ENCODE peak calls at places on chromosome X, in seven cellular contexts. R, Z, M, X, L, A and W are unnamed samples.

GRCh38 chrX:48475295-48475694 is 704 bp upstream of the FTSJ1 start:
- ATAC-seq in Z (no peak), R (no peak), X (no peak), A (no peak), L (no peak), M (no peak), W (peak; percentile 16)

GRCh38 chrX:79169484-79169883 is 25.0 kb downstream of the GPR174 start:
- ATAC-seq in Z (no peak), X (no peak), L (no peak), R (no peak), M (peak; percentile 47), A (peak; percentile 47), W (no peak)

GRCh38 chrX:40933132-40934078 is 151.8 kb upstream of the USP9X start:
- ATAC-seq in X (peak; percentile 59), M (peak; percentile 74), R (peak; percentile 37), Z (peak; percentile 66), L (peak; percentile 50), A (peak; percentile 40), W (peak; percentile 83)

GRCh38 chrX:22389544-22390243 is 117.0 kb downstream of the CBLL2 start:
- ATAC-seq in X (peak; percentile 96), L (no peak), M (no peak), Z (no peak), R (no peak), A (no peak), W (peak; percentile 96)

GRCh38 chrX:35842657-35843056 is 44.5 kb downstream of the MAGEB16 start:
- ATAC-seq in A (no peak), R (no peak), X (no peak), L (no peak), M (no peak), Z (no peak), W (no peak)

GRCh38 chrX:129359269-129359668 is 164.0 kb downstream of the SMARCA1 start:
- ATAC-seq in Z (no peak), M (no peak), X (no peak), R (no peak), L (no peak), A (no peak), W (no peak)

GRCh38 chrX:19715711-19716638 is 171.4 kb downstream of the SH3KBP1 start:
- ATAC-seq in Z (no peak), L (no peak), M (peak; percentile 69), A (no peak), R (peak; percentile 57), X (no peak), W (no peak)

GRCh38 chrX:19683817-19684216 is 168.5 kb upstream of the MAP3K15 start:
- ATAC-seq in L (no peak), A (peak; percentile 68), Z (no peak), R (peak; percentile 14), M (peak; percentile 57), X (no peak), W (no peak)

GRCh38 chrX:154542723-154543424 is 3.8 kb downstream of the G6PD start:
- ATAC-seq in X (no peak), L (no peak), A (peak; percentile 49), Z (no peak), R (no peak), M (peak; percentile 16), W (no peak)

GRCh38 chrX:153019166-153019565 is 25.2 kb upstream of the PNMA5 start:
- ATAC-seq in M (no peak), R (no peak), X (no peak), L (no peak), A (no peak), Z (no peak), W (no peak)

GRCh38 chrX:149504226-149504914 is 736 bp downstream of the IDS start:
- ATAC-seq in R (peak; percentile 64), Z (peak; percentile 36), X (no peak), L (peak; percentile 56), M (peak; percentile 77), A (peak; percentile 80), W (peak; percentile 73)

GRCh38 chrX:148555101-148555500 is 54.7 kb downstream of the AFF2 start:
- ATAC-seq in R (no peak), M (no peak), X (no peak), L (no peak), Z (no peak), A (no peak), W (no peak)

GRCh38 chrX:68808686-68809357 is 20.0 kb upstream of the EFNB1 start:
- ATAC-seq in X (peak; percentile 60), M (no peak), Z (peak; percentile 74), L (no peak), R (no peak), A (no peak), W (peak; percentile 81)

GRCh38 chrX:5753291-5753690 is 475.4 kb downstream of the NLGN4X start:
- ATAC-seq in M (no peak), X (no peak), Z (no peak), A (no peak), R (no peak), L (no peak), W (no peak)

GRCh38 chrX:117059848-117060247 is 597.1 kb upstream of the CT83 start:
- ATAC-seq in R (no peak), Z (no peak), L (no peak), X (no peak), A (no peak), M (no peak), W (no peak)